ENCODE peak calls at places on chromosomes 5 and 9, in four cellular contexts. One of them, this sample, is unnamed.

GRCh38 chr5:180652346-180652745 is 2.9 kb upstream of the FLT4 start:
- DNase-seq in adipocyte: no peak
- DNase-seq in H7: no peak
- DNase-seq in choroid plexus epithelial cell: no peak
- DNase-seq in this sample: no peak

GRCh38 chr9:128392302-128393152 is 21.4 kb downstream of the URM1 start:
- DNase-seq in adipocyte: no peak
- DNase-seq in H7: peak; percentile 86
- DNase-seq in choroid plexus epithelial cell: no peak
- DNase-seq in this sample: no peak

GRCh38 chr5:86526811-86527348 is 90.9 kb upstream of the COX7C start:
- DNase-seq in adipocyte: no peak
- DNase-seq in H7: no peak
- DNase-seq in choroid plexus epithelial cell: no peak
- DNase-seq in this sample: peak; percentile 73

GRCh38 chr5:169577966-169578365 is 5.6 kb upstream of the SPDL1 start:
- DNase-seq in adipocyte: peak; percentile 79
- DNase-seq in H7: no peak
- DNase-seq in choroid plexus epithelial cell: peak; percentile 34
- DNase-seq in this sample: no peak

GRCh38 chr5:149834246-149834855 is 104.2 kb downstream of the PPARGC1B start:
- DNase-seq in adipocyte: peak; percentile 90
- DNase-seq in H7: peak; percentile 90
- DNase-seq in choroid plexus epithelial cell: peak; percentile 96
- DNase-seq in this sample: peak; percentile 65

GRCh38 chr9:26054600-26055516 is 376.6 kb upstream of the TUSC1 start:
- DNase-seq in adipocyte: peak; percentile 25
- DNase-seq in H7: no peak
- DNase-seq in choroid plexus epithelial cell: no peak
- DNase-seq in this sample: no peak

GRCh38 chr5:121108725-121109124 is 644.6 kb downstream of the PRR16 start:
- DNase-seq in adipocyte: no peak
- DNase-seq in H7: peak; percentile 48
- DNase-seq in choroid plexus epithelial cell: no peak
- DNase-seq in this sample: no peak

GRCh38 chr9:6214451-6214850 is 1.2 kb upstream of the IL33 start:
- DNase-seq in adipocyte: peak; percentile 29
- DNase-seq in H7: no peak
- DNase-seq in choroid plexus epithelial cell: no peak
- DNase-seq in this sample: no peak

GRCh38 chr5:117743337-117743736 is 1168.7 kb upstream of the SEMA6A start:
- DNase-seq in adipocyte: no peak
- DNase-seq in H7: no peak
- DNase-seq in choroid plexus epithelial cell: no peak
- DNase-seq in this sample: no peak

DNA sequence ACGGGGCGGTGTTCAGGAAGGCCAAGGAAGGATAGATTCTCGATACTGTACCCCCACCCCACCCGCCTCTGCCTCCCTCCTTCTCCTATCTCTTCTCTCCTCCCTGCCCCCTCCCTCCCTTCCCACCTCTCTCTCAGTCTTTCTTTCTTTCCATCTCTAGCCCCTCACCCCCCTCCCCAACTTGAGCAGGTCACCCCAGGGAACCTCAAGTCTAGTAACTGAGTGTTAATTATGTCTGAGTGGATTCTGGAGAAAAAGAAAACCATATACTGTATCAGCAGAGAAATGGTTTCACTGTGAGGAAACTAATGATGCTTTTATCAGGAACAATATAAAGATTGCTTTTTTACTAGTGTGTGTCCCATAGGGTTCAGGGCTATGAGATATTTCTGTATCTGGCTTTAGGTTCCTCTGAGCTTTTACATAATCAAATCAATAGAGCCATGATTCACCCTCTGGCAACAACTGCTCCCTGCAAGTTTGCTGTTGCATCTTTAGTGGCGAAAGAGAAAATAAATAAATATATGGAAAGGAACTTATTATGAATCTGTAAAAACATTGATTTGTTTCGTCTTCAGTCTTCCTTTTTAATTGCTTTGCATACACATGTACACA is 639.7 kb downstream of the CCDC171 start:
- DNase-seq in adipocyte: peak; percentile 59
- DNase-seq in H7: no peak
- DNase-seq in choroid plexus epithelial cell: peak; percentile 74
- DNase-seq in this sample: no peak
- H3K4me3 ChIP-seq in adipocyte: peak overlapping the region; percentile 33
- H3K4me3 ChIP-seq in H7: no peak overlapping the region
- H3K4me3 ChIP-seq in choroid plexus epithelial cell: no peak overlapping the region
- H3K4me3 ChIP-seq in this sample: no peak overlapping the region

DNA sequence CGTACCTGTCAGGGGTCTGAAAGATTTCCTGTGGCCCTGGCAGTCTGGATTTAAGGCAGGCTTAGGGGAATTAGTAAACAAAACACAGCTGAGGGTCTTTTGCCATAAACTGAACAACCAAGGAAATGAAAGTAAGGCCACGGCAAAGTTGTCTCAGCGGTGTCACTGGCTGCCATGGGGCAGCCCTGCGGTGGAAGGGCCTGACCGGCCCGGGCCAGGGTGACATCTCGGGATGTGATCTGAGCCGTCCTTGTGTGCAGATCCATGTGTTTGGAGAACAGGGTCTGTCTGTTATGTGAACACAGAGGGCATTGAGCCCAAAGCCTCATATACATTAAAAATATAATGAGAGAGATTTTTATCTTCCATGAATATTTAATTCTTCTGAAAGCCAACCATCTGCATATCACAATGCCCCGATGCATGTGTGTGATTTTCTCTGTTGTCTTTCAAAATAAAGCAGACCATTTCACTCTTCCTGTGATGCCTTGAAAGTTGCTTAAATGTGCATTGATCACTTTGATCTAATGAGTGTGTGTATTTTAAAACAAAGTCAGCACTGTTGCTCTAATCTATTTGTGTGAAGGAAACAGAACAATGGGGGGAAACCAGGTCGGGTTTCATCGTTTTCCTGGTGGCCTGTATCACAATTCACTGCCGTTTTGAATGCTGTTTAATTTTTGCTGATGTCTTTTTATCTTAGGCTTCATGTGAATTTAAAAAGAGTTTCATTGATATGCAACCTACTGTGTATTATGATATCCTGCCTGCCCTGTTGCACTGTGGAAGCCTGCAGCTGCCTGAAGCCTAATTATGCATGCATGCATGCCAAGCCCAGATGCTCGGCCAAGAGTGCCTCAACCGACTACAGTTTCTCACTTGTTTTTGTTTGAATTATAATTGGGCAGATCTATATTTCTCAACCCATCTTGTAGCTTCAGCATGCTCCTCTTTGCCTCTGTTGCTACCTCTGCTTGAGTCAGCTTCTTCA is 307.8 kb downstream of the ZNF608 start:
- DNase-seq in adipocyte: no peak
- DNase-seq in H7: peak; percentile 25
- DNase-seq in choroid plexus epithelial cell: no peak
- DNase-seq in this sample: no peak
- H3K4me3 ChIP-seq in adipocyte: no peak overlapping the region
- H3K4me3 ChIP-seq in H7: no peak overlapping the region
- H3K4me3 ChIP-seq in choroid plexus epithelial cell: no peak overlapping the region
- H3K4me3 ChIP-seq in this sample: no peak overlapping the region

DNA sequence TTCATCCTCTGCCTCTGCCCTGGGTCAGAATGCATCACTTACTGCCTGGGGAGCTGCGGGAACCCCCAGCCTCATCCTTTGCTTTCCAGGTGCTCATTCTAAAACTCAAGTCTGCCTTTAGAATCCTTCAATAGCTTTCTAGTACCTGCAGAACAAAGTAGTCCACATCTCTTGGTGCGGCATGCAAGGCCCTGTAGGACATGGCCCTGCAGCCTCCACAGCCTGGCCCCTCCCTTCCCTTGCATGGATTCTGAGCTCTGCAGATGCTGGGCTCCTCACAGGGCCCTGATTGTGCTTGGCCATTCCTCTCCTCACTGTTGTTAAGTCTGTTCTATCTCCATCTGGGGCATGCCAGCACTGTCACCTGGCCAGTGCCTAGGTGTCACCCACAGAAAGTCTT is 141.6 kb downstream of the ADCY2 start:
- DNase-seq in adipocyte: no peak
- DNase-seq in H7: no peak
- DNase-seq in choroid plexus epithelial cell: no peak
- DNase-seq in this sample: no peak
- H3K4me3 ChIP-seq in adipocyte: no peak overlapping the region
- H3K4me3 ChIP-seq in H7: no peak overlapping the region
- H3K4me3 ChIP-seq in choroid plexus epithelial cell: no peak overlapping the region
- H3K4me3 ChIP-seq in this sample: no peak overlapping the region

GRCh38 chr5:173003360-173003759 is 19.8 kb downstream of the ATP6V0E1 start:
- DNase-seq in adipocyte: no peak
- DNase-seq in H7: no peak
- DNase-seq in choroid plexus epithelial cell: no peak
- DNase-seq in this sample: no peak

GRCh38 chr5:172999974-173000373 is 16.4 kb downstream of the ATP6V0E1 start:
- DNase-seq in adipocyte: peak; percentile 17
- DNase-seq in H7: no peak
- DNase-seq in choroid plexus epithelial cell: no peak
- DNase-seq in this sample: no peak

GRCh38 chr5:172999351-172999973 is 15.9 kb downstream of the ATP6V0E1 start:
- DNase-seq in adipocyte: peak; percentile 33
- DNase-seq in H7: no peak
- DNase-seq in choroid plexus epithelial cell: no peak
- DNase-seq in this sample: no peak

GRCh38 chr5:173004447-173004846 is 20.9 kb downstream of the ATP6V0E1 start:
- DNase-seq in adipocyte: no peak
- DNase-seq in H7: no peak
- DNase-seq in choroid plexus epithelial cell: no peak
- DNase-seq in this sample: no peak

GRCh38 chr5:173001229-173001841 is 17.8 kb downstream of the ATP6V0E1 start:
- DNase-seq in adipocyte: no peak
- DNase-seq in H7: no peak
- DNase-seq in choroid plexus epithelial cell: no peak
- DNase-seq in this sample: no peak
- H3K4me3 ChIP-seq in adipocyte: no peak overlapping the region
- H3K4me3 ChIP-seq in H7: no peak overlapping the region
- H3K4me3 ChIP-seq in choroid plexus epithelial cell: no peak overlapping the region
- H3K4me3 ChIP-seq in this sample: no peak overlapping the region

DNA sequence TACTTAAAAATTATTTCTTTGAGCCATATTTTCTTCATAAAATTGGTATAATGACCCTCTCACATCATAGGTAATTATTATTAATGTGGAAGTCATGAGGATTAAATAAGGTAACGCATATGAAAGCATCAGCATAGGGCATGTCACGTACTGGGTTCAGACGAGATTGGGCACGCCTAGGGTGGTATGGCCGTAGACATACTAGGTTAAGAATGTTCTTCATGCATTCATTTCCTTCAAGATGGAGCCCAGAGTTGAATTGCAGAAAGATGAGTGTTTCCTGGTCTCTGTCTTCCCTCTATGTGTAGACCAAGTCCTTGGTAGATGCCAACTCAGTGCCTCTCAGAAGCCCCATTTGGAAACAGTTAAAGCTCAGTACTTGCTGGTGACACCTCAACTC is 174.1 kb upstream of the CLINT1 start:
- DNase-seq in adipocyte: no peak
- DNase-seq in H7: no peak
- DNase-seq in choroid plexus epithelial cell: no peak
- DNase-seq in this sample: no peak
- H3K4me3 ChIP-seq in adipocyte: no peak overlapping the region
- H3K4me3 ChIP-seq in H7: no peak overlapping the region
- H3K4me3 ChIP-seq in choroid plexus epithelial cell: no peak overlapping the region
- H3K4me3 ChIP-seq in this sample: no peak overlapping the region

GRCh38 chr5:40677456-40677855 is 2.3 kb upstream of the PTGER4 start:
- DNase-seq in adipocyte: peak; percentile 65
- DNase-seq in H7: no peak
- DNase-seq in choroid plexus epithelial cell: no peak
- DNase-seq in this sample: no peak
- H3K4me3 ChIP-seq in adipocyte: peak overlapping the region; percentile 90
- H3K4me3 ChIP-seq in H7: no peak overlapping the region
- H3K4me3 ChIP-seq in choroid plexus epithelial cell: no peak overlapping the region
- H3K4me3 ChIP-seq in this sample: peak overlapping the region; percentile 67

GRCh38 chr5:53003144-53003543 is 14.0 kb downstream of the ITGA2 start:
- DNase-seq in adipocyte: no peak
- DNase-seq in H7: no peak
- DNase-seq in choroid plexus epithelial cell: no peak
- DNase-seq in this sample: no peak
- H3K4me3 ChIP-seq in adipocyte: no peak overlapping the region
- H3K4me3 ChIP-seq in H7: no peak overlapping the region
- H3K4me3 ChIP-seq in choroid plexus epithelial cell: no peak overlapping the region
- H3K4me3 ChIP-seq in this sample: no peak overlapping the region